ENCODE peak calls at places on chromosomes 4 and X, in seven cellular contexts. One of them, this sample, is unnamed.

GRCh38 chr4:128916832-128917231 is 107.3 kb downstream of the JADE1 start:
- DNase-seq in DMS153: no peak
- DNase-seq in NCI-H748 treated with DMSO at 0.1 percent for 48 hours: no peak
- DNase-seq in foreskin fibroblast: no peak
- DNase-seq in smooth muscle cell of the brain vasculature: no peak
- DNase-seq in pancreas: peak
- DNase-seq in LHCN-M2: peak
- DNase-seq in this sample: no peak

GRCh38 chr4:84932462-84932861 is 34.0 kb downstream of the WDFY3 start:
- DNase-seq in DMS153: no peak
- DNase-seq in NCI-H748 treated with DMSO at 0.1 percent for 48 hours: no peak
- DNase-seq in foreskin fibroblast: no peak
- DNase-seq in smooth muscle cell of the brain vasculature: no peak
- DNase-seq in pancreas: no peak
- DNase-seq in LHCN-M2: no peak
- DNase-seq in this sample: no peak

GRCh38 chrX:146054311-146054710 is 236.7 kb downstream of the SLITRK2 start:
- DNase-seq in DMS153: no peak
- DNase-seq in NCI-H748 treated with DMSO at 0.1 percent for 48 hours: no peak
- DNase-seq in foreskin fibroblast: no peak
- DNase-seq in smooth muscle cell of the brain vasculature: no peak
- DNase-seq in pancreas: no peak
- DNase-seq in LHCN-M2: no peak
- DNase-seq in this sample: no peak

GRCh38 chr4:108651068-108651794 is 832 bp downstream of the OSTC start:
- DNase-seq in DMS153: no peak
- DNase-seq in NCI-H748 treated with DMSO at 0.1 percent for 48 hours: no peak
- DNase-seq in foreskin fibroblast: peak
- DNase-seq in smooth muscle cell of the brain vasculature: peak
- DNase-seq in pancreas: no peak
- DNase-seq in LHCN-M2: peak
- DNase-seq in this sample: peak

GRCh38 chr4:102598759-102599379 is 97.7 kb downstream of the NFKB1 start:
- DNase-seq in DMS153: no peak
- DNase-seq in NCI-H748 treated with DMSO at 0.1 percent for 48 hours: no peak
- DNase-seq in foreskin fibroblast: no peak
- DNase-seq in smooth muscle cell of the brain vasculature: no peak
- DNase-seq in pancreas: no peak
- DNase-seq in LHCN-M2: no peak
- DNase-seq in this sample: peak

GRCh38 chr4:152534541-152535231 is 1.2 kb downstream of the FBXW7 start:
- DNase-seq in DMS153: no peak
- DNase-seq in NCI-H748 treated with DMSO at 0.1 percent for 48 hours: no peak
- DNase-seq in foreskin fibroblast: peak
- DNase-seq in smooth muscle cell of the brain vasculature: no peak
- DNase-seq in pancreas: peak
- DNase-seq in LHCN-M2: peak
- DNase-seq in this sample: no peak

GRCh38 chr4:43337707-43338106 is 445.2 kb downstream of the GRXCR1 start:
- DNase-seq in DMS153: no peak
- DNase-seq in NCI-H748 treated with DMSO at 0.1 percent for 48 hours: no peak
- DNase-seq in foreskin fibroblast: peak
- DNase-seq in smooth muscle cell of the brain vasculature: no peak
- DNase-seq in pancreas: no peak
- DNase-seq in LHCN-M2: peak
- DNase-seq in this sample: peak

GRCh38 chr4:175034986-175035705 is 117.0 kb downstream of the ADAM29 start:
- DNase-seq in DMS153: no peak
- DNase-seq in NCI-H748 treated with DMSO at 0.1 percent for 48 hours: no peak
- DNase-seq in foreskin fibroblast: no peak
- DNase-seq in smooth muscle cell of the brain vasculature: no peak
- DNase-seq in pancreas: no peak
- DNase-seq in LHCN-M2: no peak
- DNase-seq in this sample: no peak

GRCh38 chr4:152633118-152633517 is 46.7 kb downstream of the TMEM154 start:
- DNase-seq in DMS153: no peak
- DNase-seq in NCI-H748 treated with DMSO at 0.1 percent for 48 hours: no peak
- DNase-seq in foreskin fibroblast: no peak
- DNase-seq in smooth muscle cell of the brain vasculature: no peak
- DNase-seq in pancreas: no peak
- DNase-seq in LHCN-M2: no peak
- DNase-seq in this sample: no peak

GRCh38 chrX:113868169-113868568 is 715.7 kb upstream of the HTR2C start:
- DNase-seq in DMS153: no peak
- DNase-seq in NCI-H748 treated with DMSO at 0.1 percent for 48 hours: no peak
- DNase-seq in foreskin fibroblast: no peak
- DNase-seq in smooth muscle cell of the brain vasculature: no peak
- DNase-seq in pancreas: no peak
- DNase-seq in LHCN-M2: no peak
- DNase-seq in this sample: no peak

GRCh38 chr4:52704133-52704532 is 45.0 kb upstream of the USP46 start:
- DNase-seq in DMS153: no peak
- DNase-seq in NCI-H748 treated with DMSO at 0.1 percent for 48 hours: no peak
- DNase-seq in foreskin fibroblast: peak
- DNase-seq in smooth muscle cell of the brain vasculature: no peak
- DNase-seq in pancreas: no peak
- DNase-seq in LHCN-M2: peak
- DNase-seq in this sample: peak

GRCh38 chr4:1793496-1793840 is 375 bp downstream of the FGFR3 start:
- DNase-seq in DMS153: no peak
- DNase-seq in NCI-H748 treated with DMSO at 0.1 percent for 48 hours: no peak
- DNase-seq in foreskin fibroblast: peak
- DNase-seq in smooth muscle cell of the brain vasculature: no peak
- DNase-seq in pancreas: peak
- DNase-seq in LHCN-M2: no peak
- DNase-seq in this sample: no peak

GRCh38 chr4:82362565-82362964 is 11.2 kb downstream of the HNRNPD start:
- DNase-seq in DMS153: no peak
- DNase-seq in NCI-H748 treated with DMSO at 0.1 percent for 48 hours: no peak
- DNase-seq in foreskin fibroblast: no peak
- DNase-seq in smooth muscle cell of the brain vasculature: no peak
- DNase-seq in pancreas: no peak
- DNase-seq in LHCN-M2: no peak
- DNase-seq in this sample: no peak

GRCh38 chr4:89723096-89723495 is 113.9 kb downstream of the SNCA start:
- DNase-seq in DMS153: no peak
- DNase-seq in NCI-H748 treated with DMSO at 0.1 percent for 48 hours: no peak
- DNase-seq in foreskin fibroblast: no peak
- DNase-seq in smooth muscle cell of the brain vasculature: no peak
- DNase-seq in pancreas: no peak
- DNase-seq in LHCN-M2: no peak
- DNase-seq in this sample: no peak

GRCh38 chrX:100435726-100436125 is 25.7 kb upstream of the PCDH19 start:
- DNase-seq in DMS153: no peak
- DNase-seq in NCI-H748 treated with DMSO at 0.1 percent for 48 hours: no peak
- DNase-seq in foreskin fibroblast: no peak
- DNase-seq in smooth muscle cell of the brain vasculature: no peak
- DNase-seq in pancreas: no peak
- DNase-seq in LHCN-M2: no peak
- DNase-seq in this sample: no peak